ENCODE peak calls at places on chromosome 13, in eight cellular contexts. One of them, this sample, is unnamed.

GRCh38 chr13:41622545-41623429 is 165.4 kb downstream of the RGCC start:
- DNase-seq in tibial artery: no peak
- DNase-seq in hepatocyte: peak
- DNase-seq in right lobe of liver: no peak
- DNase-seq in breast epithelium: no peak
- DNase-seq in left ventricle myocardium inferior: no peak
- DNase-seq in DND-41: no peak
- DNase-seq in GM23338: no peak
- DNase-seq in this sample: no peak

GRCh38 chr13:60351326-60351725 is 45.7 kb upstream of the TDRD3 start:
- DNase-seq in tibial artery: no peak
- DNase-seq in hepatocyte: peak
- DNase-seq in right lobe of liver: no peak
- DNase-seq in breast epithelium: no peak
- DNase-seq in left ventricle myocardium inferior: no peak
- DNase-seq in DND-41: no peak
- DNase-seq in GM23338: no peak
- DNase-seq in this sample: no peak

GRCh38 chr13:55298201-55298600 is 1842.5 kb upstream of the PRR20A start:
- DNase-seq in tibial artery: no peak
- DNase-seq in hepatocyte: no peak
- DNase-seq in right lobe of liver: no peak
- DNase-seq in breast epithelium: no peak
- DNase-seq in left ventricle myocardium inferior: no peak
- DNase-seq in DND-41: no peak
- DNase-seq in GM23338: peak
- DNase-seq in this sample: no peak

GRCh38 chr13:39637890-39638289 is 17.6 kb upstream of the COG6 start:
- DNase-seq in tibial artery: no peak
- DNase-seq in hepatocyte: peak
- DNase-seq in right lobe of liver: no peak
- DNase-seq in breast epithelium: no peak
- DNase-seq in left ventricle myocardium inferior: no peak
- DNase-seq in DND-41: no peak
- DNase-seq in GM23338: no peak
- DNase-seq in this sample: no peak

GRCh38 chr13:38635030-38635429 is 51.8 kb upstream of the FREM2 start:
- DNase-seq in tibial artery: no peak
- DNase-seq in hepatocyte: no peak
- DNase-seq in right lobe of liver: no peak
- DNase-seq in breast epithelium: no peak
- DNase-seq in left ventricle myocardium inferior: no peak
- DNase-seq in DND-41: no peak
- DNase-seq in GM23338: peak
- DNase-seq in this sample: no peak

GRCh38 chr13:34164585-34164984 is 346.6 kb downstream of the RFC3 start:
- DNase-seq in tibial artery: no peak
- DNase-seq in hepatocyte: no peak
- DNase-seq in right lobe of liver: no peak
- DNase-seq in breast epithelium: no peak
- DNase-seq in left ventricle myocardium inferior: no peak
- DNase-seq in DND-41: no peak
- DNase-seq in GM23338: peak
- DNase-seq in this sample: no peak

GRCh38 chr13:23955064-23955463 is 57.8 kb upstream of the C1QTNF9B start:
- DNase-seq in tibial artery: no peak
- DNase-seq in hepatocyte: no peak
- DNase-seq in right lobe of liver: no peak
- DNase-seq in breast epithelium: no peak
- DNase-seq in left ventricle myocardium inferior: no peak
- DNase-seq in DND-41: no peak
- DNase-seq in GM23338: no peak
- DNase-seq in this sample: no peak

GRCh38 chr13:87942204-87942603 is 271.0 kb downstream of the SLITRK5 start:
- DNase-seq in tibial artery: no peak
- DNase-seq in hepatocyte: no peak
- DNase-seq in right lobe of liver: no peak
- DNase-seq in breast epithelium: no peak
- DNase-seq in left ventricle myocardium inferior: no peak
- DNase-seq in DND-41: no peak
- DNase-seq in GM23338: no peak
- DNase-seq in this sample: no peak

GRCh38 chr13:38752726-38753125 is 65.8 kb downstream of the FREM2 start:
- DNase-seq in tibial artery: no peak
- DNase-seq in hepatocyte: no peak
- DNase-seq in right lobe of liver: no peak
- DNase-seq in breast epithelium: no peak
- DNase-seq in left ventricle myocardium inferior: no peak
- DNase-seq in DND-41: no peak
- DNase-seq in GM23338: no peak
- DNase-seq in this sample: no peak

DNA sequence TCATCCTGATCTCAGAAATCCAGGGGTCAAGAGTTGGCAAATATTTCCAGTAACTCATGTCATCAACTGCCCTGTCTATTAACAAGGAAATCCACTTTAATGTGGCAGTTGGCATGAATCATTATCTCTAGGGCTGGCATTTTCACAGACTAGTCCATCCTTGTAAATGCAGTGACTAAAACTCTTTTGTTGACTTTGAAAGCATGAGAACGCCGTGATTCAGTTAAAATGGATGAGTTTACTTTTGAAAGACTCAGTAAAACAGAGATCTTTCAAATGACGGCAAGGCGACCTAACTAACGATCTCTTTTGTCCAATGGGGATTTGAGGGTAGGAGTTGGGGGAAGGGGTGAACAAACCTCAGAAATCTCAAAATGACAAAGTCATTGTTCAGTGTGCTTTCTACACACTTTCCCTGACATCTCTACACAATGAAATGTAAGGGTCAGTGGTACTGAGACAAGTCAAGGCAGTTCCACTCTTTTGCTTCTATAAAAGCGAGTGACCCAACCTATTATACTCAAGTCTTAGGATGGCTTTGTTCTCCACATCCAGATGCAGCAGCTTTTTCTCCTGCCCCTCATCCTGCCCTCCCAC is 200.6 kb downstream of the ABCC4 start:
- DNase-seq in tibial artery: no peak
- DNase-seq in hepatocyte: no peak
- DNase-seq in right lobe of liver: no peak
- DNase-seq in breast epithelium: no peak
- DNase-seq in left ventricle myocardium inferior: no peak
- DNase-seq in DND-41: no peak
- DNase-seq in GM23338: no peak
- DNase-seq in this sample: no peak
- H3K27ac ChIP-seq in tibial artery: no peak
- H3K27ac ChIP-seq in hepatocyte: no peak
- H3K27ac ChIP-seq in right lobe of liver: no peak
- H3K27ac ChIP-seq in breast epithelium: no peak
- H3K27ac ChIP-seq in left ventricle myocardium inferior: no peak
- H3K27ac ChIP-seq in DND-41: no peak
- H3K27ac ChIP-seq in GM23338: no peak
- H3K27ac ChIP-seq in this sample: peak

GRCh38 chr13:110027470-110028240 is 241.3 kb upstream of the IRS2 start:
- DNase-seq in tibial artery: no peak
- DNase-seq in hepatocyte: no peak
- DNase-seq in right lobe of liver: no peak
- DNase-seq in breast epithelium: no peak
- DNase-seq in left ventricle myocardium inferior: no peak
- DNase-seq in DND-41: no peak
- DNase-seq in GM23338: no peak
- DNase-seq in this sample: no peak

GRCh38 chr13:110024646-110024980 is 238.2 kb upstream of the IRS2 start:
- DNase-seq in tibial artery: no peak
- DNase-seq in hepatocyte: no peak
- DNase-seq in right lobe of liver: no peak
- DNase-seq in breast epithelium: no peak
- DNase-seq in left ventricle myocardium inferior: no peak
- DNase-seq in DND-41: no peak
- DNase-seq in GM23338: no peak
- DNase-seq in this sample: no peak

GRCh38 chr13:110028838-110029621 is 242.6 kb upstream of the IRS2 start:
- DNase-seq in tibial artery: no peak
- DNase-seq in hepatocyte: no peak
- DNase-seq in right lobe of liver: no peak
- DNase-seq in breast epithelium: no peak
- DNase-seq in left ventricle myocardium inferior: no peak
- DNase-seq in DND-41: no peak
- DNase-seq in GM23338: no peak
- DNase-seq in this sample: no peak

GRCh38 chr13:110028311-110028710 is 241.9 kb upstream of the IRS2 start:
- DNase-seq in tibial artery: no peak
- DNase-seq in hepatocyte: no peak
- DNase-seq in right lobe of liver: no peak
- DNase-seq in breast epithelium: no peak
- DNase-seq in left ventricle myocardium inferior: no peak
- DNase-seq in DND-41: no peak
- DNase-seq in GM23338: no peak
- DNase-seq in this sample: no peak

GRCh38 chr13:110023729-110024645 is 237.6 kb upstream of the IRS2 start:
- DNase-seq in tibial artery: peak
- DNase-seq in hepatocyte: peak
- DNase-seq in right lobe of liver: no peak
- DNase-seq in breast epithelium: no peak
- DNase-seq in left ventricle myocardium inferior: peak
- DNase-seq in DND-41: no peak
- DNase-seq in GM23338: no peak
- DNase-seq in this sample: no peak
- H3K27ac ChIP-seq in tibial artery: peak
- H3K27ac ChIP-seq in hepatocyte: peak
- H3K27ac ChIP-seq in right lobe of liver: no peak
- H3K27ac ChIP-seq in breast epithelium: no peak
- H3K27ac ChIP-seq in left ventricle myocardium inferior: peak
- H3K27ac ChIP-seq in DND-41: no peak
- H3K27ac ChIP-seq in GM23338: no peak
- H3K27ac ChIP-seq in this sample: no peak

DNA sequence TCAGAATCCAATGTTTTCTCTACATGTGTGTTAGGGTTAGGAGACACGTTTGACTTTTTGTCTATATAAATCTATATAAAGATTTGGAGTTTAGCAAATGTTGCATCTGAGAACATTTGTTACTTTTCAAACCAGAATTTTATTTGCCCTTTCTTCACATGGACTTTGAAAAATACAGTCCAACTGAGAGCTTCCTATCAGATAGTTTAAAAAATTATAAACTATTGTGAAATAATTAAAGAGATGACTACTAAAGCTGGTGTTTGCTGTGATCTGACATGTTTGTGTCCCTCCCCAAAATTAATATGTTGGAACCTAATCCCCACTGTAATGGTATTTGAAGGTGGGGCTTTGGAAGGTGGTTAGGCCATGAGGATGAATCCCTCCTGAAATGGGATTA is 297.1 kb downstream of the ITGBL1 start:
- DNase-seq in tibial artery: no peak
- DNase-seq in hepatocyte: no peak
- DNase-seq in right lobe of liver: no peak
- DNase-seq in breast epithelium: no peak
- DNase-seq in left ventricle myocardium inferior: no peak
- DNase-seq in DND-41: no peak
- DNase-seq in GM23338: no peak
- DNase-seq in this sample: no peak
- H3K27ac ChIP-seq in tibial artery: no peak
- H3K27ac ChIP-seq in hepatocyte: no peak
- H3K27ac ChIP-seq in right lobe of liver: no peak
- H3K27ac ChIP-seq in breast epithelium: no peak
- H3K27ac ChIP-seq in left ventricle myocardium inferior: no peak
- H3K27ac ChIP-seq in DND-41: no peak
- H3K27ac ChIP-seq in GM23338: no peak
- H3K27ac ChIP-seq in this sample: no peak

DNA sequence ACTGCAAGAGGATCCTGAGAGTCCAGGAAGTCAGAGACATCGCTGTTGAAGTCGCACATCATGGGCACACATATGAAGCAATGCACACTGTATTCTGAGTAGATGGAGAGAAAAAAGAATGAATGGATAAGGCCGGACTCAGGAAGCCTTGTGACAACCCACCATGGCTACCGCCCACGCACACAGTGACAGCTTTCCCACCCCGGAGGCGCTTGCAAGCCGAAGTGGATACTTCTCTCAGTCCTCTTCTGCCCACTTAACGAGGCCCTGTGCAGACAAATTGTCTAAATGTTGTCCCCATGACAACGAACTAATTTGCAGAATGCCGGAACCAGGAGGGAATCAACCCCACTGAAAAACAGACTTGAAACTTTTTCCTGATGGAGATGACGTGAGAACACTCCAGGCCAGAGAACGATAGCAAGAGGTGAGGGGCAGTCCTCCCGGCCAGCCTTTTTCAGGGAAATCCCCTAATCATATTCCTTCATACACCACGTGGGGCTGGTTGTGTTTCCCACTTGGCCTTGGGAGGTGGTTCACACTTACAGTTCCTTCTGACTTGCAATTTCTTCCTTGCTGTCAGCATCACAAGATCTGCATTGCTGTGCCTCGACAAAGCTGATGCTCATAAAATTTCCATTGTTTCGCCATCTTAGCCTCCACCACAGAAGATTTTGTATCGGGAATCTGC is 109.6 kb upstream of the SERP2 start:
- DNase-seq in tibial artery: peak
- DNase-seq in hepatocyte: no peak
- DNase-seq in right lobe of liver: no peak
- DNase-seq in breast epithelium: no peak
- DNase-seq in left ventricle myocardium inferior: no peak
- DNase-seq in DND-41: no peak
- DNase-seq in GM23338: no peak
- DNase-seq in this sample: no peak
- H3K27ac ChIP-seq in tibial artery: peak
- H3K27ac ChIP-seq in hepatocyte: no peak
- H3K27ac ChIP-seq in right lobe of liver: no peak
- H3K27ac ChIP-seq in breast epithelium: peak
- H3K27ac ChIP-seq in left ventricle myocardium inferior: no peak
- H3K27ac ChIP-seq in DND-41: no peak
- H3K27ac ChIP-seq in GM23338: no peak
- H3K27ac ChIP-seq in this sample: no peak

DNA sequence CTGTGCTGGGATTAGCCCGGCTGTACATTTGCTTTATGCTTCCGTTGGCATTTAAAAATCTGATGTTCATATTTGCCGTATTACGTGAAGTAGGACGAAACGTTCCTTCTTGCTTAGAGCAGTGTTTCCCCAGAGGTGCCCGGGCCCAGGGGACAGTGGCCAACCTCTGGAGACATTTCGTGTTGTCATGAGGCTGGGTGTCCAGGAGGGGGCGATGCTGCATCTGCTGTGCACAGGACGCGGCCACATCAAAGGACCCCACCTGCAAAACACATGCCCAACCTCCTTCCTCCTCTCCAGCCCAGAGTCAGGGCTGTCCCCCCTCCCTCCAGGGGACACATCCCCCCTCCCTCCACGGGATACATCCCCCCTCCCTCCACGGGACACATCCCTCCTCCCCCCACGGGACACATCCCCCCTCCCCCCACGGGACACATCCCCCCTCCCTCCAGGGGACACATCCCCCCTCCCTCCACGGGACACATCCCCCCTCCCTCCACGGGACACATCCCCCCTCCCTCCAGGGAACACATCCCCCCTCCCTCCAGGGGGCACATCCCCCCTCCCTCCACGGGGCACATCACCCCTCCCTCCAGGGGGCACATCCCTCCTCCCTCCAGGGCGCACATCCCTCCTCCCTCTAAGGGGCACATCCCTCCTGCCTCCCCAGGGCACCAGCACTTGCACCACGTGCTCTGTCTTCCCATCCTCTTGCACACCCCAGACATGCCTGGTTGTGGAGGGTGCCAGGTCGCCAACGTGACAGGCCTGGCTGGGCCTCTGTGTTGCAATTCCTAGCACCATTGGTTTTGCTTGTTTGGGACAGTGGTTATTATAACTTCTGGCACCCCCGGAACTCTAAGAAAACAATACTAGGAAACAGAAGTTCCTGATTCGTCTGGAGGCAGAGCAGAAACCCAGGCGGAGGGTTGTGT is 46.7 kb downstream of the GAS6 start:
- DNase-seq in tibial artery: peak
- DNase-seq in hepatocyte: peak
- DNase-seq in right lobe of liver: peak
- DNase-seq in breast epithelium: peak
- DNase-seq in left ventricle myocardium inferior: peak
- DNase-seq in DND-41: peak
- DNase-seq in GM23338: peak
- DNase-seq in this sample: peak
- H3K27ac ChIP-seq in tibial artery: peak
- H3K27ac ChIP-seq in hepatocyte: no peak
- H3K27ac ChIP-seq in right lobe of liver: no peak
- H3K27ac ChIP-seq in breast epithelium: peak
- H3K27ac ChIP-seq in left ventricle myocardium inferior: peak
- H3K27ac ChIP-seq in DND-41: no peak
- H3K27ac ChIP-seq in GM23338: no peak
- H3K27ac ChIP-seq in this sample: peak